ENCODE peak calls at places on chromosome 9, in six cellular contexts. E is fibroblast of the aortic adventitia; Z is NCI-H2029 treated with DMSO at 0.1 percent for 48 hours; S is AG10803; F is naive thymus-derived CD4-positive, alpha-beta T cell; K is stimulated activated CD8-positive, alpha-beta memory T cell treated with anti-CD3 and anti-CD28 coated beads, Interleukin-15, amount 100 ng/mL, for 24 hours. J is an unnamed sample.

GRCh38 chr9:136622538-136622948 is 40.2 kb upstream of the EGFL7 start:
- DNase-seq in K (no peak), F (no peak), Z (no peak), S (no peak), E (no peak), J (no peak)

GRCh38 chr9:114696814-114697544 is 15.0 kb upstream of the TEX48 start:
- DNase-seq in F (no peak), E (peak; percentile 16), S (no peak), Z (no peak), K (no peak), J (peak; percentile 38)

GRCh38 chr9:96720435-96720834 is 57.5 kb downstream of the ZNF510 start:
- DNase-seq in S (no peak), F (no peak), Z (peak; percentile 68), K (no peak), E (no peak), J (no peak)

GRCh38 chr9:94714494-94714893 is 12.0 kb upstream of the AOPEP start:
- DNase-seq in K (no peak), S (peak; percentile 39), F (no peak), E (no peak), Z (no peak), J (peak; percentile 22)

GRCh38 chr9:12094051-12094450 is 599.1 kb upstream of the TYRP1 start:
- DNase-seq in Z (no peak), S (no peak), F (no peak), E (no peak), K (no peak), J (no peak)

GRCh38 chr9:98118640-98119601 is at the start of gene TRIM14:
- DNase-seq in F (peak; percentile 47), K (peak; percentile 29), S (peak; percentile 41), Z (no peak), E (peak; percentile 19), J (peak; percentile 75)

GRCh38 chr9:38626006-38626405 is 5.6 kb upstream of the ANKRD18A start:
- DNase-seq in S (no peak), Z (no peak), F (no peak), K (no peak), E (no peak), J (no peak)

GRCh38 chr9:124800306-124801259 is 23.6 kb downstream of the OLFML2A start:
- DNase-seq in K (no peak), S (peak; percentile 49), Z (no peak), E (no peak), F (no peak), J (no peak)

GRCh38 chr9:115944166-115944948 is 209.2 kb upstream of the PAPPA start:
- DNase-seq in K (no peak), E (peak; percentile 100), Z (no peak), F (no peak), S (peak; percentile 100), J (peak; percentile 99)

GRCh38 chr9:135797507-135798302 is 95.7 kb downstream of the KCNT1 start:
- DNase-seq in E (peak; percentile 49), F (no peak), K (no peak), S (peak; percentile 37), Z (no peak), J (peak; percentile 40)

GRCh38 chr9:69627301-69627700 is 44.9 kb downstream of the APBA1 start:
- DNase-seq in S (peak; percentile 15), E (no peak), K (no peak), F (no peak), Z (no peak), J (no peak)